ENCODE peak calls at places on chromosomes 11 and 22, in eight cellular contexts. U is HFF-Myc, S is anterior cingulate cortex, L is hypothalamus, J is astrocyte of the cerebellum, W is iris pigment epithelial cell, A is GM10248, G is kidney epithelial cell. H is an unnamed sample.

GRCh38 chr22:26835929-26836528 is 178.6 kb downstream of the MIAT start:
- DNase-seq in U (peak), S (no peak), L (no peak), J (no peak), W (peak), A (peak), G (no peak), H (peak)

GRCh38 chr11:15819679-15820286 is 536.6 kb downstream of the SOX6 start:
- DNase-seq in U (peak), S (peak), L (peak), J (no peak), W (peak), A (peak), G (no peak), H (no peak)

GRCh38 chr22:50027639-50028537 is 15.3 kb upstream of the IL17REL start:
- DNase-seq in U (no peak), S (peak), L (no peak), J (no peak), W (peak), A (no peak), G (peak), H (peak)

GRCh38 chr11:34620820-34621792 is at the start of gene EHF:
- DNase-seq in U (no peak), S (no peak), L (no peak), J (no peak), W (no peak), A (no peak), G (no peak), H (no peak)

GRCh38 chr11:130738618-130739017 is 177.7 kb downstream of the SNX19 start:
- DNase-seq in U (no peak), S (no peak), L (no peak), J (no peak), W (peak), A (no peak), G (no peak), H (no peak)

GRCh38 chr11:125513705-125514265 is 17.7 kb upstream of the FEZ1 start:
- DNase-seq in U (no peak), S (no peak), L (no peak), J (no peak), W (no peak), A (no peak), G (no peak), H (no peak)

GRCh38 chr11:73939096-73939495 is 11.7 kb upstream of the DNAJB13 start:
- DNase-seq in U (peak), S (no peak), L (no peak), J (no peak), W (peak), A (no peak), G (no peak), H (no peak)

GRCh38 chr11:58006940-58007339 is 16.7 kb upstream of the OR9Q1 start:
- DNase-seq in U (no peak), S (no peak), L (no peak), J (no peak), W (peak), A (no peak), G (no peak), H (no peak)

GRCh38 chr11:118670063-118670462 is 9.4 kb downstream of the TREH start:
- DNase-seq in U (no peak), S (no peak), L (no peak), J (no peak), W (no peak), A (no peak), G (no peak), H (no peak)

GRCh38 chr11:98227266-98227665 is 793.5 kb upstream of the CNTN5 start:
- DNase-seq in U (no peak), S (no peak), L (no peak), J (no peak), W (no peak), A (no peak), G (no peak), H (no peak)

GRCh38 chr22:19879651-19879995 is 24.9 kb upstream of the GNB1L start:
- DNase-seq in U (no peak), S (no peak), L (no peak), J (no peak), W (no peak), A (no peak), G (no peak), H (no peak)

GRCh38 chr11:65719887-65720236 is 736 bp downstream of the RNASEH2C start:
- DNase-seq in U (no peak), S (no peak), L (no peak), J (no peak), W (peak), A (peak), G (no peak), H (no peak)

GRCh38 chr22:18906896-18907295 is 776 bp downstream of the DGCR6 start:
- DNase-seq in U (no peak), S (no peak), L (no peak), J (no peak), W (no peak), A (no peak), G (no peak), H (no peak)

GRCh38 chr22:17120281-17120680 is 879 bp downstream of the TMEM121B start:
- DNase-seq in U (no peak), S (no peak), L (no peak), J (peak), W (peak), A (peak), G (no peak), H (peak)

H was measured in CD4-positive, alpha-beta T cell.